ENCODE peak calls at places on chromosomes 4 and X, in four cellular contexts. One of them, this sample, is unnamed.

GRCh38 chr4:132683957-132684356 is 465.1 kb upstream of the PCDH10 start:
- DNase-seq in astrocyte: no peak
- DNase-seq in foreskin keratinocyte: no peak
- DNase-seq in heart right ventricle: no peak
- DNase-seq in this sample: no peak

GRCh38 chr4:165343353-165344191 is 16.1 kb downstream of the MSMO1 start:
- DNase-seq in astrocyte: no peak
- DNase-seq in heart right ventricle: no peak
- DNase-seq in foreskin keratinocyte: peak; percentile 53
- DNase-seq in this sample: no peak

GRCh38 chrX:23742174-23742692 is 843 bp downstream of the ACOT9 start:
- DNase-seq in heart right ventricle: peak; percentile 34
- DNase-seq in foreskin keratinocyte: peak; percentile 81
- DNase-seq in astrocyte: peak; percentile 68
- DNase-seq in this sample: peak; percentile 73

GRCh38 chrX:48649109-48649508 is 34.5 kb upstream of the WAS start:
- DNase-seq in foreskin keratinocyte: no peak
- DNase-seq in heart right ventricle: no peak
- DNase-seq in astrocyte: no peak
- DNase-seq in this sample: no peak

GRCh38 chrX:12970691-12971202 is 4.2 kb upstream of the TMSB4X start:
- DNase-seq in astrocyte: peak; percentile 59
- DNase-seq in heart right ventricle: peak; percentile 42
- DNase-seq in foreskin keratinocyte: no peak
- DNase-seq in this sample: no peak

GRCh38 chr4:83552924-83553323 is 17.0 kb downstream of the GPAT3 start:
- DNase-seq in foreskin keratinocyte: no peak
- DNase-seq in astrocyte: peak; percentile 89
- DNase-seq in heart right ventricle: no peak
- DNase-seq in this sample: no peak

GRCh38 chrX:38929966-38930421 is 128.7 kb downstream of the MID1IP1 start:
- DNase-seq in foreskin keratinocyte: peak; percentile 68
- DNase-seq in astrocyte: peak; percentile 69
- DNase-seq in heart right ventricle: no peak
- DNase-seq in this sample: no peak

GRCh38 chr4:109434007-109434792 is 585 bp downstream of the SEC24B start:
- DNase-seq in heart right ventricle: peak; percentile 28
- DNase-seq in astrocyte: peak; percentile 13
- DNase-seq in foreskin keratinocyte: no peak
- DNase-seq in this sample: no peak

GRCh38 chrX:155216940-155217450 is 735 bp downstream of the VBP1 start:
- DNase-seq in astrocyte: peak; percentile 28
- DNase-seq in foreskin keratinocyte: peak; percentile 33
- DNase-seq in heart right ventricle: no peak
- DNase-seq in this sample: no peak

GRCh38 chrX:31459361-31459760 is 387.5 kb upstream of the FTHL17 start:
- DNase-seq in heart right ventricle: no peak
- DNase-seq in astrocyte: peak; percentile 40
- DNase-seq in foreskin keratinocyte: peak; percentile 44
- DNase-seq in this sample: no peak

GRCh38 chrX:38458071-38458470 is 103.3 kb upstream of the TSPAN7 start:
- DNase-seq in astrocyte: no peak
- DNase-seq in heart right ventricle: no peak
- DNase-seq in foreskin keratinocyte: peak; percentile 1
- DNase-seq in this sample: no peak

GRCh38 chrX:31435592-31435991 is 363.8 kb upstream of the FTHL17 start:
- DNase-seq in foreskin keratinocyte: no peak
- DNase-seq in heart right ventricle: peak; percentile 3
- DNase-seq in astrocyte: peak; percentile 32
- DNase-seq in this sample: no peak

GRCh38 chrX:104318330-104319009 is 63.7 kb upstream of the ESX1 start:
- DNase-seq in foreskin keratinocyte: peak; percentile 86
- DNase-seq in astrocyte: peak; percentile 67
- DNase-seq in heart right ventricle: no peak
- DNase-seq in this sample: peak; percentile 44

GRCh38 chr4:43763029-43763610 is 685.5 kb downstream of the KCTD8 start:
- DNase-seq in foreskin keratinocyte: no peak
- DNase-seq in heart right ventricle: no peak
- DNase-seq in astrocyte: peak; percentile 15
- DNase-seq in this sample: no peak

GRCh38 chrX:14352511-14352910 is 176.8 kb upstream of the GLRA2 start:
- DNase-seq in heart right ventricle: no peak
- DNase-seq in foreskin keratinocyte: peak; percentile 48
- DNase-seq in astrocyte: no peak
- DNase-seq in this sample: no peak

GRCh38 chr4:16827762-16828724 is 70.4 kb downstream of the LDB2 start:
- DNase-seq in heart right ventricle: peak; percentile 16
- DNase-seq in astrocyte: peak; percentile 14
- DNase-seq in foreskin keratinocyte: no peak
- DNase-seq in this sample: no peak

GRCh38 chrX:18981124-18981807 is 2.6 kb downstream of the PHKA2 start:
- DNase-seq in heart right ventricle: no peak
- DNase-seq in foreskin keratinocyte: no peak
- DNase-seq in astrocyte: no peak
- DNase-seq in this sample: no peak

GRCh38 chrX:116657071-116657470 is 194.3 kb upstream of the CT83 start:
- DNase-seq in heart right ventricle: no peak
- DNase-seq in astrocyte: no peak
- DNase-seq in foreskin keratinocyte: peak; percentile 1
- DNase-seq in this sample: peak; percentile 0

GRCh38 chr4:34170941-34171340 is 2073.4 kb downstream of the ARAP2 start:
- DNase-seq in heart right ventricle: no peak
- DNase-seq in astrocyte: peak; percentile 11
- DNase-seq in foreskin keratinocyte: peak; percentile 28
- DNase-seq in this sample: no peak

GRCh38 chr4:13525606-13526281 is 18.6 kb downstream of the NKX3-2 start:
- DNase-seq in heart right ventricle: no peak
- DNase-seq in astrocyte: no peak
- DNase-seq in foreskin keratinocyte: no peak
- DNase-seq in this sample: no peak

GRCh38 chrX:149570668-149571067 is 16.6 kb downstream of the MAGEA9B start:
- DNase-seq in astrocyte: peak; percentile 33
- DNase-seq in foreskin keratinocyte: peak; percentile 85
- DNase-seq in heart right ventricle: no peak
- DNase-seq in this sample: peak; percentile 13

GRCh38 chr4:150181536-150181935 is 103.3 kb downstream of the DCLK2 start:
- DNase-seq in heart right ventricle: peak; percentile 62
- DNase-seq in foreskin keratinocyte: no peak
- DNase-seq in astrocyte: peak; percentile 43
- DNase-seq in this sample: no peak

GRCh38 chr4:184848510-184848909 is 22.7 kb upstream of the ACSL1 start:
- DNase-seq in heart right ventricle: no peak
- DNase-seq in foreskin keratinocyte: no peak
- DNase-seq in astrocyte: no peak
- DNase-seq in this sample: no peak

GRCh38 chr4:145623831-145624230 is 4.6 kb downstream of the MMAA start:
- DNase-seq in heart right ventricle: no peak
- DNase-seq in astrocyte: peak; percentile 42
- DNase-seq in foreskin keratinocyte: peak; percentile 41
- DNase-seq in this sample: no peak

GRCh38 chr4:122826596-122827257 is at the start of gene FGF2:
- DNase-seq in astrocyte: peak; percentile 51
- DNase-seq in heart right ventricle: peak; percentile 58
- DNase-seq in foreskin keratinocyte: no peak
- DNase-seq in this sample: peak; percentile 43

GRCh38 chrX:100263650-100264049 is 146.4 kb downstream of the PCDH19 start:
- DNase-seq in astrocyte: no peak
- DNase-seq in foreskin keratinocyte: peak; percentile 15
- DNase-seq in heart right ventricle: no peak
- DNase-seq in this sample: no peak

GRCh38 chrX:24643116-24643515 is 4.0 kb downstream of the PCYT1B start:
- DNase-seq in foreskin keratinocyte: peak; percentile 23
- DNase-seq in heart right ventricle: no peak
- DNase-seq in astrocyte: no peak
- DNase-seq in this sample: peak; percentile 15

GRCh38 chr4:152696764-152697250 is 17.0 kb upstream of the TMEM154 start:
- DNase-seq in heart right ventricle: no peak
- DNase-seq in astrocyte: peak; percentile 95
- DNase-seq in foreskin keratinocyte: peak; percentile 98
- DNase-seq in this sample: peak; percentile 69

GRCh38 chrX:18938710-18939109 is 45.2 kb downstream of the PHKA2 start:
- DNase-seq in astrocyte: no peak
- DNase-seq in foreskin keratinocyte: no peak
- DNase-seq in heart right ventricle: no peak
- DNase-seq in this sample: no peak

GRCh38 chr4:23915459-23916132 is 25.7 kb upstream of the PPARGC1A start:
- DNase-seq in heart right ventricle: peak; percentile 18
- DNase-seq in astrocyte: no peak
- DNase-seq in foreskin keratinocyte: no peak
- DNase-seq in this sample: no peak

GRCh38 chrX:31609130-31609529 is 537.3 kb upstream of the FTHL17 start:
- DNase-seq in astrocyte: peak; percentile 79
- DNase-seq in heart right ventricle: no peak
- DNase-seq in foreskin keratinocyte: peak; percentile 94
- DNase-seq in this sample: peak; percentile 54

GRCh38 chr4:125229596-125230058 is 85.1 kb upstream of the FAT4 start:
- DNase-seq in heart right ventricle: no peak
- DNase-seq in astrocyte: no peak
- DNase-seq in foreskin keratinocyte: no peak
- DNase-seq in this sample: no peak

GRCh38 chr4:23685481-23685880 is 204.4 kb downstream of the PPARGC1A start:
- DNase-seq in foreskin keratinocyte: no peak
- DNase-seq in heart right ventricle: no peak
- DNase-seq in astrocyte: no peak
- DNase-seq in this sample: no peak

GRCh38 chr4:6279582-6280289 is 10.1 kb downstream of the WFS1 start:
- DNase-seq in heart right ventricle: no peak
- DNase-seq in astrocyte: no peak
- DNase-seq in foreskin keratinocyte: no peak
- DNase-seq in this sample: no peak

GRCh38 chrX:12412561-12412960 is 274.3 kb downstream of the FRMPD4 start:
- DNase-seq in foreskin keratinocyte: no peak
- DNase-seq in astrocyte: no peak
- DNase-seq in heart right ventricle: no peak
- DNase-seq in this sample: no peak

GRCh38 chr4:108991929-108992328 is 229.1 kb upstream of the ETNPPL start:
- DNase-seq in heart right ventricle: no peak
- DNase-seq in foreskin keratinocyte: peak; percentile 53
- DNase-seq in astrocyte: peak; percentile 83
- DNase-seq in this sample: peak; percentile 21

GRCh38 chr4:170853422-170854021 is 763.8 kb upstream of the AADAT start:
- DNase-seq in heart right ventricle: peak; percentile 3
- DNase-seq in foreskin keratinocyte: peak; percentile 35
- DNase-seq in astrocyte: no peak
- DNase-seq in this sample: peak; percentile 34

GRCh38 chr4:145723336-145723735 is 43.4 kb downstream of the C4orf51 start:
- DNase-seq in astrocyte: no peak
- DNase-seq in heart right ventricle: no peak
- DNase-seq in foreskin keratinocyte: peak; percentile 77
- DNase-seq in this sample: peak; percentile 53

GRCh38 chr4:113979973-113980615 is 647 bp upstream of the ARSJ start:
- DNase-seq in foreskin keratinocyte: no peak
- DNase-seq in heart right ventricle: no peak
- DNase-seq in astrocyte: peak; percentile 56
- DNase-seq in this sample: no peak

DNA sequence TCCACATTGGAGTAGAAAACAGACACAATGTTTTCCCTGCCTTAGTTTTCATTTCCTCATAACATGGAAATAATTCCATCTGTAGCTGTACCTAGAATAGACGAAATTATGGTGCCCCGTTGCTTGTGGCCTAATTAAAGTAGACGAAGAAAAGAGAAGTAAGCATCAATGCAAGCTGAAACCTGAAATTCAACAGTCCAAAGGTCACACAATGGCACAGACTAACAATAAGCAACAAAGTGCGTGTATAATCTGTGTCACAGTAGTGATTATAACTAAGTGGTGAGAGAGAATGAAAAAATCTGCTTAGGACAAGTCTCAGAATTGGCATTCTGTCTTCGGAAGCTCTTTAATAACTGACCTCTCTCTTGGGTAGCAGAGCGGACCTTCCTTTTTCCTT is 24.3 kb downstream of the MAGEB17 start:
- DNase-seq in astrocyte: no peak
- DNase-seq in heart right ventricle: no peak
- DNase-seq in foreskin keratinocyte: no peak
- DNase-seq in this sample: no peak
- H3K27ac ChIP-seq in astrocyte: no peak overlapping the region
- H3K27ac ChIP-seq in heart right ventricle: no peak overlapping the region
- H3K27ac ChIP-seq in foreskin keratinocyte: no peak overlapping the region
- H3K27ac ChIP-seq in this sample: no peak overlapping the region

GRCh38 chr4:15779336-15779735 is 1.2 kb downstream of the CD38 start:
- DNase-seq in astrocyte: peak; percentile 42
- DNase-seq in foreskin keratinocyte: peak; percentile 40
- DNase-seq in heart right ventricle: peak; percentile 58
- DNase-seq in this sample: no peak
- TF ChIP-seq CTCF in astrocyte: peak; percentile 20
- TF ChIP-seq CTCF in foreskin keratinocyte: peak; percentile 59
- TF ChIP-seq CTCF in heart right ventricle: no peak
- TF ChIP-seq CTCF in this sample: peak; percentile 33

GRCh38 chr4:41507292-41507933 is 30.5 kb upstream of the LIMCH1 start:
- DNase-seq in heart right ventricle: no peak
- DNase-seq in foreskin keratinocyte: peak; percentile 67
- DNase-seq in astrocyte: peak; percentile 61
- DNase-seq in this sample: peak; percentile 44

GRCh38 chr4:41509411-41510008 is 28.4 kb upstream of the LIMCH1 start:
- DNase-seq in astrocyte: no peak
- DNase-seq in heart right ventricle: peak; percentile 42
- DNase-seq in foreskin keratinocyte: no peak
- DNase-seq in this sample: no peak

GRCh38 chr4:41506071-41506470 is 31.9 kb upstream of the LIMCH1 start:
- DNase-seq in foreskin keratinocyte: peak; percentile 42
- DNase-seq in heart right ventricle: no peak
- DNase-seq in astrocyte: peak; percentile 86
- DNase-seq in this sample: no peak

GRCh38 chr4:41504167-41504566 is 33.8 kb upstream of the LIMCH1 start:
- DNase-seq in astrocyte: no peak
- DNase-seq in foreskin keratinocyte: no peak
- DNase-seq in heart right ventricle: no peak
- DNase-seq in this sample: no peak

DNA sequence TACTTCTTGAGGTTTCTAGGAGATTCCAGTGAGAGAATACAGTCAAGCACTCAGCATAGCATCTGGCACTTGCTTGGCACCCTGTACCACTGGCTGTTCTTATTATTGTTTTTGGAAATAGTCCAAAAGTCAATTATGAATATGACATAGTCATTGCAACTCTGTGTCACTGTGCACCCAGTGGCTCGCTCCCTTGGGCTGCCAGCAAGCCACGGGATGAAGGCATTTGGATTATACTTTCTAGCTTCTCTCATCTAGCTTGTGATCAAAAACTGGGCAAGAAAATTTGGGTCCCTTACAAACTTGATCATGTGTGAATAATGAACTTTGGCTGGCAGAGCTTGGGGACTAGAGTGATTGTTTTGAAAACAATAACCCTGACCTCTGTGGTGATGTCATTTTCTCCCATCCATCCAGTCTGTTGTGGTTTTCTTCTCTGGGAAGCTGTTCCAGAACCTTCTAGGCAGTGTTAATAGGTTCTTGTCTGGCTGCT is 32.8 kb upstream of the LIMCH1 start:
- DNase-seq in foreskin keratinocyte: no peak
- DNase-seq in astrocyte: peak; percentile 80
- DNase-seq in heart right ventricle: no peak
- DNase-seq in this sample: no peak
- H3K27ac ChIP-seq in foreskin keratinocyte: no peak overlapping the region
- H3K27ac ChIP-seq in astrocyte: peak overlapping the region; percentile 44
- H3K27ac ChIP-seq in heart right ventricle: peak overlapping the region; percentile 27
- H3K27ac ChIP-seq in this sample: no peak overlapping the region

GRCh38 chr4:139617702-139618490 is 47.7 kb upstream of the MGST2 start:
- DNase-seq in heart right ventricle: no peak
- DNase-seq in foreskin keratinocyte: no peak
- DNase-seq in astrocyte: no peak
- DNase-seq in this sample: no peak
- TF ChIP-seq CTCF in heart right ventricle: peak; percentile 18
- TF ChIP-seq CTCF in foreskin keratinocyte: peak; percentile 51
- TF ChIP-seq CTCF in astrocyte: peak; percentile 37
- TF ChIP-seq CTCF in this sample: no peak

This sample was measured in RWPE1.